ENCODE peak calls at places on chromosomes 4 and X, in nine cellular contexts. M, I, V, F, J, K, E, O and B are unnamed samples.

GRCh38 chr4:156830356-156830755 is 141.2 kb downstream of the PDGFC start:
- DNase-seq in K (no peak), J (no peak), I (no peak), F (no peak), E (peak; percentile 1), O (no peak), M (no peak), V (no peak), B (no peak)

GRCh38 chrX:148562846-148563245 is 62.4 kb downstream of the AFF2 start:
- DNase-seq in O (no peak), E (no peak), K (no peak), M (no peak), J (peak; percentile 76), F (no peak), V (no peak), I (peak; percentile 22), B (no peak)

GRCh38 chrX:31266172-31267076 is 194.6 kb upstream of the FTHL17 start:
- DNase-seq in E (peak; percentile 25), O (peak; percentile 60), J (no peak), K (no peak), M (peak; percentile 75), F (no peak), I (peak; percentile 64), V (peak; percentile 59), B (peak; percentile 75)

GRCh38 chr4:176142253-176142652 is 53.1 kb downstream of the SPATA4 start:
- DNase-seq in J (no peak), K (no peak), M (no peak), I (no peak), O (no peak), E (no peak), V (no peak), F (no peak), B (no peak)

GRCh38 chr4:138405934-138406567 is 163.9 kb upstream of the SLC7A11 start:
- DNase-seq in K (peak; percentile 42), E (no peak), F (no peak), V (no peak), J (peak; percentile 87), M (no peak), I (no peak), O (no peak), B (no peak)

GRCh38 chr4:19675172-19675811 is 576.4 kb upstream of the SLIT2 start:
- DNase-seq in M (no peak), O (no peak), E (no peak), K (no peak), V (no peak), F (no peak), I (no peak), J (no peak), B (no peak)

GRCh38 chr4:122576261-122577188 is 44.3 kb downstream of the IL21 start:
- DNase-seq in I (no peak), E (peak; percentile 46), O (peak; percentile 75), K (no peak), F (no peak), V (no peak), M (no peak), J (peak; percentile 33), B (no peak)

GRCh38 chrX:150649096-150649870 is 43.9 kb upstream of the MTMR1 start:
- DNase-seq in I (no peak), V (peak; percentile 10), J (no peak), F (no peak), O (no peak), E (no peak), M (no peak), K (no peak), B (peak; percentile 76)

GRCh38 chr4:1812720-1813119 is 19.6 kb downstream of the FGFR3 start:
- DNase-seq in I (peak; percentile 62), E (no peak), K (no peak), F (no peak), O (no peak), J (no peak), V (no peak), M (no peak), B (no peak)

GRCh38 chr4:1814453-1814852 is 21.4 kb downstream of the FGFR3 start:
- DNase-seq in J (no peak), K (no peak), I (no peak), O (no peak), V (no peak), E (no peak), F (no peak), M (no peak), B (no peak)

GRCh38 chr4:1813231-1813630 is 20.1 kb downstream of the FGFR3 start:
- DNase-seq in K (no peak), E (no peak), J (no peak), I (no peak), V (no peak), M (no peak), F (no peak), O (no peak), B (no peak)

GRCh38 chr4:1815096-1815996 is 22.3 kb downstream of the FGFR3 start:
- DNase-seq in K (no peak), E (no peak), O (no peak), J (no peak), V (no peak), F (no peak), M (no peak), I (no peak), B (no peak)

GRCh38 chr4:1813915-1814314 is 20.8 kb downstream of the FGFR3 start:
- DNase-seq in E (no peak), M (no peak), O (no peak), J (no peak), I (no peak), F (no peak), K (no peak), V (no peak), B (no peak)
- TF ChIP-seq POLR2AphosphoS5 in E (no peak), M (no peak), O (no peak), J (no peak), I (no peak), F (no peak), K (no peak), V (no peak), B (no peak)

DNA sequence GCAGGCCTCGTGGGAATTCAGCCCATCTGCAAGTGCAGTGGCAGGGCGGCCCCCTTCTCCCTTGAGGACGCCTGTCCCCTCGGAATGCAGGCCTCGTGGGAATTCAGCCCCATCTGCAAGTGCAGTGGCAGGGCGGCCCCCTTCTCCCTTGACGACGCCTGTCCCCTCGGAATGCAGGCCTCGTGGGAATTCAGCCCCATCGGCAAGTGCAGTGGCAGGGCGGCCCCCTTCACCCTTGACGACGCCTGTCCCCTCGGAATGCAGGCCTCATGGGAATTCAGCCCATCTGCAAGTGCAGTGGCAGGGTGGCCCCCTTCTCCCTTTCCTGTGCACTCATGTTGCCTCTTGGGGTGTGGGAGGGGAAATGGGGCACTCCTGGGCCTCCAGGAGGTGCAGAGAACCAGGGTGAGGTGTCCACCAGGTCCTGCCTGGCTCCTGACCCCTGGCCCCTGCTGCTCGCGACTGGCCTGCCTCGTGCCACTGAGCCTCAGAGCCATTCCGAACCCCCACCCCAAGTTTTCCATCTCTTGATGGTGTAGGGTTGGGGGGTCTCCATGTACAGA is 6.7 kb upstream of the SLC26A1 start:
- DNase-seq in M (no peak), K (no peak), I (no peak), F (no peak), J (no peak), V (no peak), O (no peak), E (no peak), B (no peak)
- H3K4me3 ChIP-seq in M (no peak overlapping the region), K (no peak overlapping the region), I (no peak overlapping the region), F (no peak overlapping the region), J (no peak overlapping the region), V (no peak overlapping the region), O (no peak overlapping the region), E (no peak overlapping the region), B (no peak overlapping the region)

DNA sequence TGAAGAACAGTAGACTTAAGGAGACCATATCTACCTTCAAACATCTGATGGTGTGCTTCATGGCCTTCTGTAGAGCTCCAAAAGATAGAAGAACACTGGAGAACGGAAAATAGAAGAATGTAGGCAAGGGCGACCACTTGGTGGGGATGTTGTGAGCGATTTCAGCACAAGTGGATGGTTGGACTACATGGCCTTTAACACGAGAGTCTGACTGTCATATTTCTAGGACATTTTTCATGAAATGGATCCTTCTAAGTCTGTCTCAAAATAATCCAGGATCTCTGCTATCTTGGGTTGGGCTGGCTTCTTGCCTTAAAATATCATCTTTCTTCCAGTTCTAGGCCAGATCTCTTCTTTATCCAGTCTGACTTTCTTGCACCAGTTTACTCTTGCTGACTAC is 1.3 kb upstream of the MID1IP1 start:
- DNase-seq in F (no peak), I (no peak), J (peak; percentile 36), K (no peak), V (no peak), E (peak; percentile 12), M (no peak), O (no peak), B (no peak)
- TF ChIP-seq CTCF in F (no peak), I (no peak), J (no peak), K (peak; percentile 29), V (no peak), E (peak; percentile 68), M (no peak), O (no peak), B (no peak)

DNA sequence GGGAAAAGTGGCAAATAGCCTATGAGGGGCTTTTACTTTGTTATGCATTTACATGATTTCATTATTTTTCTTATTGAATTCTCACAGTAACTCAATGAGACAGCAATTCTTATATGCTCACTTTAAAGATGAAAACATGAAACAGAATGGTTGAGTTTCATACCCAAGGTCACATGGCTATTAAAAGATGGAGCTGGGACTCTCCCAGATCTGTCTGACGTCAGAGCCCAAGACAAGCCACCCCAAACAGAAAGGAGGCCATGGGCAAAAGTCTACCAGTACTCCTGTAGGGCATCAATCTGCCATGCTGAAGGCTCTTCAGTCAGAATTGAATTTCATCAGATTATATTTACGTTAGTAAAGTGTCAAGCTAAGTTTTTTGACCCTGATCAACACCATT is 13.2 kb downstream of the HSD17B11 start:
- DNase-seq in E (no peak), I (no peak), O (no peak), J (no peak), K (no peak), V (no peak), F (no peak), M (no peak), B (no peak)
- TF ChIP-seq POLR2AphosphoS5 in E (no peak), I (no peak), O (no peak), J (no peak), K (no peak), V (no peak), F (no peak), M (no peak), B (no peak)

GRCh38 chr4:94841864-94842221 is 84.1 kb downstream of the BMPR1B start:
- DNase-seq in O (no peak), V (no peak), F (no peak), E (no peak), M (no peak), K (no peak), I (no peak), J (no peak), B (no peak)
- H3K4me3 ChIP-seq in O (no peak overlapping the region), V (no peak overlapping the region), F (no peak overlapping the region), E (no peak overlapping the region), M (no peak overlapping the region), K (no peak overlapping the region), I (no peak overlapping the region), J (no peak overlapping the region), B (no peak overlapping the region)

GRCh38 chr4:44583393-44583792 is 68.0 kb downstream of the YIPF7 start:
- DNase-seq in K (no peak), J (no peak), F (no peak), O (peak; percentile 62), M (no peak), E (no peak), V (no peak), I (no peak), B (no peak)
- TF ChIP-seq CTCF in K (peak; percentile 26), J (no peak), F (no peak), O (peak; percentile 61), M (no peak), E (no peak), V (no peak), I (no peak), B (no peak)